ENCODE peak calls at places on chromosomes 7 and 10, in four cellular contexts. P, G, J and C are unnamed samples.

GRCh38 chr7:136566491-136566890 is 302.0 kb upstream of the CHRM2 start:
- DNase-seq in P (no peak), G (no peak), J (no peak), C (no peak)

GRCh38 chr10:16891375-16892313 is 74.4 kb upstream of the RSU1 start:
- DNase-seq in P (peak; percentile 86), G (peak; percentile 37), J (peak; percentile 58), C (no peak)

GRCh38 chr7:13041368-13041988 is 354.0 kb downstream of the ARL4A start:
- DNase-seq in P (no peak), G (no peak), J (no peak), C (no peak)

GRCh38 chr7:96127746-96128145 is 194.2 kb downstream of the SLC25A13 start:
- DNase-seq in P (no peak), G (no peak), J (no peak), C (no peak)

GRCh38 chr7:90119178-90119971 is 34.9 kb upstream of the STEAP1 start:
- DNase-seq in P (peak; percentile 55), G (peak; percentile 24), J (peak; percentile 18), C (no peak)

GRCh38 chr10:5540886-5541285 is 16.1 kb downstream of the CALML3 start:
- DNase-seq in P (no peak), G (no peak), J (no peak), C (no peak)

GRCh38 chr7:135536160-135536559 is 21.6 kb upstream of the NUP205 start:
- DNase-seq in P (no peak), G (no peak), J (no peak), C (no peak)

GRCh38 chr7:116859323-116859722 is 3.1 kb upstream of the CAPZA2 start:
- DNase-seq in P (no peak), G (no peak), J (no peak), C (no peak)

GRCh38 chr10:77925795-77926565 is 575 bp downstream of the DLG5 start:
- DNase-seq in P (peak; percentile 70), G (peak; percentile 31), J (peak; percentile 69), C (no peak)

GRCh38 chr7:43904533-43905208 is 1.7 kb downstream of the URGCP start:
- DNase-seq in P (no peak), G (no peak), J (no peak), C (no peak)

GRCh38 chr10:102135956-102136526 is 3.2 kb downstream of the PPRC1 start:
- DNase-seq in P (no peak), G (no peak), J (no peak), C (no peak)

GRCh38 chr7:50712527-50713356 is 70.0 kb downstream of the GRB10 start:
- DNase-seq in P (no peak), G (no peak), J (no peak), C (no peak)

GRCh38 chr7:155992538-155992937 is 180.3 kb upstream of the SHH start:
- DNase-seq in P (no peak), G (no peak), J (no peak), C (no peak)